ENCODE peak calls at places on chromosomes 7 and 10, in seven cellular contexts. O is NCI-H1694, A is T1000, P is GM04503, E is sciatic nerve, T is Calu3, C is T-helper 2 cell. V is an unnamed sample.

GRCh38 chr7:25360471-25360870 is 132.2 kb upstream of the NPVF start:
- DNase-seq in O (no peak), A (no peak), P (no peak), E (no peak), T (no peak), C (no peak), V (no peak)

GRCh38 chr10:130021373-130021950 is 57.4 kb upstream of the EBF3 start:
- DNase-seq in O (no peak), A (peak; percentile 63), P (peak; percentile 94), E (no peak), T (no peak), C (no peak), V (peak; percentile 90)

GRCh38 chr7:26199301-26200112 is 1.0 kb downstream of the HNRNPA2B1 start:
- DNase-seq in O (no peak), A (no peak), P (no peak), E (peak; percentile 82), T (peak; percentile 72), C (peak; percentile 55), V (no peak)

GRCh38 chr7:35035511-35035921 is 1.8 kb downstream of the DPY19L1 start:
- DNase-seq in O (peak; percentile 19), A (peak; percentile 17), P (no peak), E (no peak), T (peak; percentile 68), C (no peak), V (no peak)

GRCh38 chr7:20307901-20308300 is 22.8 kb upstream of the ITGB8 start:
- DNase-seq in O (no peak), A (no peak), P (no peak), E (no peak), T (no peak), C (no peak), V (no peak)

GRCh38 chr7:70583965-70584883 is 547.7 kb upstream of the GALNT17 start:
- DNase-seq in O (no peak), A (no peak), P (no peak), E (no peak), T (no peak), C (no peak), V (no peak)

GRCh38 chr10:1399431-1400120 is 337.7 kb downstream of the ADARB2 start:
- DNase-seq in O (no peak), A (no peak), P (no peak), E (no peak), T (no peak), C (no peak), V (no peak)

GRCh38 chr7:87416682-87417587 is 58.5 kb downstream of the ABCB4 start:
- DNase-seq in O (peak; percentile 54), A (peak; percentile 60), P (no peak), E (peak; percentile 73), T (peak; percentile 67), C (peak; percentile 39), V (peak; percentile 10)

GRCh38 chr10:90181251-90181691 is 479.9 kb downstream of the KIF20B start:
- DNase-seq in O (no peak), A (no peak), P (no peak), E (no peak), T (no peak), C (no peak), V (no peak)

GRCh38 chr10:35501923-35502322 is 103.2 kb upstream of the GJD4 start:
- DNase-seq in O (no peak), A (no peak), P (no peak), E (no peak), T (no peak), C (no peak), V (no peak)

GRCh38 chr7:81441750-81442149 is 328.1 kb downstream of the HGF start:
- DNase-seq in O (no peak), A (no peak), P (no peak), E (no peak), T (no peak), C (no peak), V (no peak)

GRCh38 chr7:157480651-157481050 is 143.8 kb downstream of the DNAJB6 start:
- DNase-seq in O (no peak), A (no peak), P (no peak), E (peak; percentile 49), T (no peak), C (no peak), V (no peak)

GRCh38 chr10:132774905-132775863 is 10.8 kb downstream of the NKX6-2 start:
- DNase-seq in O (peak; percentile 31), A (no peak), P (no peak), E (no peak), T (no peak), C (no peak), V (no peak)

GRCh38 chr10:126598009-126598408 is 72.5 kb downstream of the C10orf90 start:
- DNase-seq in O (peak; percentile 4), A (no peak), P (no peak), E (no peak), T (peak; percentile 35), C (no peak), V (no peak)

GRCh38 chr10:87642486-87642885 is 17.2 kb upstream of the PAPSS2 start:
- DNase-seq in O (no peak), A (no peak), P (no peak), E (no peak), T (no peak), C (no peak), V (no peak)

GRCh38 chr7:22420973-22421635 is 64.2 kb upstream of the RAPGEF5 start:
- DNase-seq in O (no peak), A (no peak), P (no peak), E (no peak), T (peak; percentile 50), C (no peak), V (no peak)

GRCh38 chr10:113073549-113074189 is 123.6 kb downstream of the TCF7L2 start:
- DNase-seq in O (no peak), A (peak; percentile 84), P (no peak), E (peak; percentile 69), T (peak; percentile 87), C (no peak), V (no peak)

GRCh38 chr10:89481662-89482061 is 53.7 kb downstream of the SLC16A12 start:
- DNase-seq in O (no peak), A (no peak), P (peak; percentile 86), E (no peak), T (no peak), C (no peak), V (peak; percentile 84)

GRCh38 chr10:17038627-17039026 is 91.0 kb downstream of the CUBN start:
- DNase-seq in O (no peak), A (no peak), P (peak; percentile 85), E (peak; percentile 79), T (no peak), C (no peak), V (no peak)

GRCh38 chr7:2488272-2488645 is 12.1 kb upstream of the GRIFIN start:
- DNase-seq in O (no peak), A (no peak), P (peak; percentile 49), E (no peak), T (no peak), C (no peak), V (no peak)

GRCh38 chr7:39392151-39392550 is 174.1 kb upstream of the YAE1 start:
- DNase-seq in O (no peak), A (no peak), P (no peak), E (no peak), T (no peak), C (no peak), V (no peak)

GRCh38 chr7:140754506-140754905 is 58.0 kb downstream of the NDUFB2 start:
- DNase-seq in O (no peak), A (no peak), P (no peak), E (no peak), T (no peak), C (no peak), V (no peak)

GRCh38 chr7:414681-415560 is 104.7 kb downstream of the PDGFA start:
- DNase-seq in O (no peak), A (no peak), P (no peak), E (peak; percentile 33), T (no peak), C (no peak), V (no peak)

GRCh38 chr7:44153948-44154335 is 12.8 kb upstream of the MYL7 start:
- DNase-seq in O (no peak), A (no peak), P (no peak), E (peak; percentile 31), T (no peak), C (no peak), V (no peak)

GRCh38 chr10:114822771-114823463 is 1.3 kb downstream of the FHIP2A start:
- DNase-seq in O (no peak), A (no peak), P (peak; percentile 63), E (no peak), T (no peak), C (no peak), V (no peak)

GRCh38 chr10:131758062-131758941 is 142.5 kb upstream of the PPP2R2D start:
- DNase-seq in O (no peak), A (no peak), P (no peak), E (no peak), T (no peak), C (no peak), V (no peak)

GRCh38 chr7:101608772-101609713 is 20.1 kb downstream of the MYL10 start:
- DNase-seq in O (no peak), A (no peak), P (no peak), E (no peak), T (peak; percentile 77), C (no peak), V (no peak)

GRCh38 chr7:72307566-72307965 is 104.6 kb downstream of the CALN1 start:
- DNase-seq in O (no peak), A (no peak), P (no peak), E (no peak), T (no peak), C (no peak), V (no peak)

GRCh38 chr7:155741061-155741460 is 71.2 kb downstream of the SHH start:
- DNase-seq in O (no peak), A (no peak), P (no peak), E (no peak), T (no peak), C (no peak), V (no peak)

GRCh38 chr10:30959855-30960247 is 71.8 kb downstream of the ZNF438 start:
- DNase-seq in O (no peak), A (no peak), P (no peak), E (no peak), T (no peak), C (no peak), V (no peak)

V was measured in AG04449.